ENCODE peak calls at places on chromosomes 7 and 10, in eight cellular contexts. P is HepG2; X is RWPE1; D is MM.1S; C is activated CD8-positive, alpha-beta T cell treated with anti-CD3 and anti-CD28 coated beads for 36 hours; E is upper lobe of right lung; O is cardiac fibroblast; H is endothelial cell. K is an unnamed sample.

GRCh38 chr10:124902462-124902861 is 39.5 kb upstream of the ZRANB1 start:
- DNase-seq in D (no peak), O (no peak), C (no peak), X (no peak), E (no peak), P (no peak), H (no peak), K (no peak)

GRCh38 chr10:29784175-29784773 is 149.5 kb upstream of the SVIL start:
- DNase-seq in P (peak; percentile 29), D (no peak), E (no peak), C (no peak), H (peak; percentile 45), O (peak; percentile 98), X (peak; percentile 94), K (no peak)

GRCh38 chr10:132706701-132707100 is 79.2 kb downstream of the NKX6-2 start:
- DNase-seq in H (no peak), X (no peak), D (no peak), C (no peak), P (no peak), E (peak; percentile 55), O (no peak), K (no peak)

GRCh38 chr10:129586897-129587443 is 119.9 kb downstream of the MGMT start:
- DNase-seq in C (no peak), H (no peak), P (no peak), O (peak; percentile 2), E (no peak), D (no peak), X (no peak), K (no peak)

GRCh38 chr7:155882596-155882995 is 70.3 kb upstream of the SHH start:
- DNase-seq in D (no peak), P (no peak), E (no peak), C (no peak), H (no peak), X (peak; percentile 11), O (peak; percentile 62), K (no peak)

GRCh38 chr10:115659616-115660015 is 566.5 kb downstream of the ATRNL1 start:
- DNase-seq in C (no peak), X (no peak), H (no peak), E (no peak), O (no peak), D (no peak), P (no peak), K (no peak)

GRCh38 chr10:25036381-25036780 is 20.0 kb downstream of the THNSL1 start:
- DNase-seq in C (no peak), P (no peak), O (no peak), X (no peak), H (no peak), E (no peak), D (no peak), K (peak; percentile 9)

GRCh38 chr10:58638406-58638805 is 125.7 kb downstream of the BICC1 start:
- DNase-seq in P (no peak), X (no peak), C (no peak), E (no peak), D (no peak), H (no peak), O (no peak), K (no peak)

GRCh38 chr7:93117852-93118530 is at the start of gene SAMD9:
- DNase-seq in O (peak; percentile 87), P (peak; percentile 42), E (no peak), H (no peak), X (peak; percentile 88), D (peak; percentile 97), C (peak; percentile 68), K (peak; percentile 87)

GRCh38 chr10:132514841-132515521 is 22.6 kb upstream of the INPP5A start:
- DNase-seq in O (no peak), H (no peak), C (no peak), D (no peak), P (no peak), E (no peak), X (no peak), K (no peak)

DNA sequence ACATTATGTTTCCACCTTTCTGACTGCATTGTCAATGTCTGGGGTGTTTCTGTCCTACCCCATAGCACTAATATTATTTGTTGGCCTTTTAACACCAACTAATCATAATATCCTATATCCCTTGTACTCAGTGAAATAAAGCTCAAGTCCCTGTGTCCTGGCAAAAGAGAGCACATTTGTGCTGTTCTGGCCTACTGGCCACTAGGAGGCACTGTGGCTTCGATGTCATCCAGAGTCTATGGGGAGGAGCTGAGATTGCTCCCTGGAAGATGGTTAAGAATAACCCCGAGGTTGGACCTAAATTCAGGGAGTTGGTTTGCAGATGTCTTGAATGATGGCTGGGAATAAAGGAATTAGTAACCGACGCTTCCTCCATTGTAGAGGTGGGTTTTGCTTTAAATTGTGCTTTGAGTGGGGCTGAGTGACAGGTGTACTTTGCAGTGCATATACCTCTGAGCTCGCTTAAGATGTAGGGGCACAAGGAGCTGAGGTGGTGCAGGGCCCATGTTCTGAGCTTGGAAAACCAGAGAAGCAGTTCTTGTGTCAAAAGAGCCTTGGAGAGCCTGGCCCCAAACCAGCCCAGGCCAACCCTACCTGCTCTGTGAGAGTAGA is 191.2 kb upstream of the PRSS1 start:
- DNase-seq in P (peak; percentile 22), C (peak; percentile 67), D (peak; percentile 75), X (no peak), H (peak; percentile 62), E (no peak), O (peak; percentile 54), K (peak; percentile 59)
- TF ChIP-seq CTCF in P (peak; percentile 55), C (peak; percentile 65), D (peak; percentile 99), X (peak; percentile 43), H (peak; percentile 69), E (peak; percentile 58), O (peak; percentile 80), K (peak; percentile 88)

GRCh38 chr7:64307254-64308018 is 6.3 kb upstream of the ZNF736 start:
- DNase-seq in O (peak; percentile 89), D (peak; percentile 53), C (peak; percentile 97), P (no peak), X (peak; percentile 36), H (peak; percentile 55), E (peak; percentile 97), K (peak; percentile 93)
- TF ChIP-seq CTCF in O (no peak), D (no peak), C (peak; percentile 9), P (no peak), X (no peak), H (no peak), E (peak; percentile 37), K (no peak)

GRCh38 chr7:42237162-42237821 is at the start of gene GLI3:
- DNase-seq in E (peak; percentile 88), H (peak; percentile 82), D (peak; percentile 86), C (peak; percentile 50), X (peak; percentile 97), P (no peak), O (peak; percentile 96), K (peak; percentile 70)
- TF ChIP-seq CTCF in E (peak; percentile 29), H (no peak), D (peak; percentile 11), C (no peak), X (peak; percentile 35), P (no peak), O (peak; percentile 51), K (no peak)

GRCh38 chr10:123413353-123413752 is 252.8 kb upstream of the GPR26 start:
- DNase-seq in X (no peak), O (no peak), P (no peak), D (peak; percentile 35), C (no peak), H (no peak), E (no peak), K (peak; percentile 48)
- TF ChIP-seq CTCF in X (no peak), O (no peak), P (no peak), D (peak; percentile 57), C (no peak), H (no peak), E (no peak), K (peak; percentile 31)

DNA sequence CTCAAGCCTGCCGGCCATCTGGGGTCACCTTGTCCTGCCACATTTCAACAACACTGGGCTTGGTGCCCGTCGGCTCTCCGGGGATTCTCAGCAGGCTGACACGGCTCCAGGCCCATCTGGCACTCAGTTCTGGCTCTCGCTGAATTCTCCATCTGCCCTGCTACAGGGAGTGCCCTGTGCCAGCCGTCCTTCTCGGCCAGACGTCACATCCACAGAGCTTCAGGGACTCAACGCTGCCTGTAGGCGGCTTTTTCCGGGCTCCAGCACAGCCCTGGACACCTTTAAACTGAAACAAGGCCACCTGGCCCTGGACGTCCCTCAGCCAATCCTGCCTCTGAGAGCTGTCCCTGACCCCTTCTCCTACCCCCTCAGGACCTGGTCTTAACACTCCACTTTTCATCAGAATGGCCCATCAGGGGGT is 43.0 kb downstream of the TMEM130 start:
- DNase-seq in O (peak; percentile 29), H (no peak), E (no peak), X (no peak), C (no peak), P (no peak), D (peak; percentile 9), K (no peak)
- TF ChIP-seq CTCF in O (no peak), H (no peak), E (no peak), X (no peak), C (no peak), P (no peak), D (no peak), K (no peak)

DNA sequence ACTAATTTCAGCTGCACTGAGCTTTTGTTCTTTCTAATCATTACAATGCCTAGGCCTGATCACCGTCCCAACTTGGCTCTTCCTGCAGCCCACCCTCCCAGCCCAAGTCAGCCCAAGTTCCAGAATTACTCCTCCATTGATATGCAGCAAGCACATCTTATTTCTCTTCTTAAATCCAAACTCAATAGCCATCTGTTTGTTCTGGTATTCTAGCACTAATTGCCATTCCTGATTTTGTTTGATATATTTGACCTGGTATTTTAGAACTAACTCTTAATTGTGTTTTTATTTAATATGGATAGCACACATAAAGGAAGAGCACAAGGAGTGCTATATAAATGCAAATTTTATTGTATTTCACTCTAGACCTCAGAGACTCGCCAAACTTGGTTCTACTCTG is 241.2 kb downstream of the SKIDA1 start:
- DNase-seq in P (no peak), H (no peak), E (no peak), O (no peak), D (no peak), X (no peak), C (no peak), K (no peak)
- TF ChIP-seq CTCF in P (no peak), H (no peak), E (no peak), O (no peak), D (no peak), X (no peak), C (no peak), K (no peak)

DNA sequence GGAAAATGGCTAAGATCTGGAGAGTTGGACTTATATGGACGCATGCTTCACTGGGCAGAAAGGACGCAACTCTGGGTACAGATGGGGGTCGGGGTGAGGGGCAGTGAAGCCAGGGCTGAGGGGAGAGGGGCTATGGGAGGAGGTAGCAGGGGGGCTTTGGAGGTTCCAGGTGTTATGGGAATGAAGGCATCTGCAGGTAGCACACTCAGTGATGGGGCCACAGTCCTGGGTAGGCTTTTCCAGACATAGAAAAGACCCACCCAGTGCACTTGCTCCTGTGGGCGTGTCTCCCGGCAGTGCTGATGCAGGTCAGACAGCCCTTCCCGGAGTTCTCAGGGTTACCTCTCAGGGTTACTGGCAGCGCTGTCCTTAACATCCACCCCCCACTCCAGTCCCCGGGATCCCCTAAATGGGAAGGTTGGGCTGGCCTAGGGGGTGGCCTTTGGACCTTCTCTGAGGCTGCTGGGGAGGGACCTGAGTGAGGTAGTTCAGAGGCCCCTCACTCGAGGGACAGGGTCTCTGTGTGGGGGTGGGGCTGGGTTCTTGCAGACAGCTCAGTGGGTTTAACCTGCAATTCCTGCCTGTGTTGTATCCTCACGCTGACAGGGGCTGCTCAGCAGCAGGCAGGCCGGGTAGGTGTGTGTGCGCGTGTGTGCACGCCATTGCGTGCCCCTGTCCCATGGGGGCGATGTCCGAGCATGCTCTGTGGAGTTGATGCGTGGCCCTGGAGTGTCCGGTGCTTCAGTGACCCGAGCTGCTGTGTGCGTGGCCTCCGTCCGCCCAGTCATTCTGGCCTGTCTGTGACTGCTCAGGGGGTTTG is 6.2 kb downstream of the ZYX start:
- DNase-seq in C (no peak), E (peak; percentile 54), P (no peak), X (no peak), O (no peak), H (no peak), D (no peak), K (no peak)
- TF ChIP-seq CTCF in C (no peak), E (no peak), P (peak; percentile 56), X (no peak), O (peak; percentile 17), H (no peak), D (no peak), K (no peak)

K was measured in GM12865.